ENCODE peak calls at places on chromosomes 11 and 22, in nine cellular contexts. Y is T-cell; Z is right atrium auricular region; B is EL; T is stimulated activated CD8-positive, alpha-beta memory T cell treated with anti-CD3 and anti-CD28 coated beads, Interleukin-2, amount 100 ng/mL, for 48 hours; R is NCI-H1417; P is Caki2; L is hippocampal formation; O is NCI-H2081. A is an unnamed sample.

GRCh38 chr11:128105950-128106349 is 481.4 kb downstream of the ETS1 start:
- DNase-seq in Y (no peak), Z (no peak), B (no peak), T (no peak), R (no peak), P (no peak), L (no peak), O (no peak), A (no peak)

GRCh38 chr11:44623716-44624491 is 58.4 kb downstream of the CD82 start:
- DNase-seq in Y (no peak), Z (peak; percentile 58), B (no peak), T (no peak), R (peak; percentile 30), P (no peak), L (no peak), O (peak; percentile 68), A (no peak)

GRCh38 chr11:126139541-126140091 is 71.8 kb downstream of the RPUSD4 start:
- DNase-seq in Y (no peak), Z (no peak), B (peak; percentile 28), T (no peak), R (no peak), P (no peak), L (no peak), O (no peak), A (no peak)

GRCh38 chr22:29106839-29107238 is 34.0 kb downstream of the KREMEN1 start:
- DNase-seq in Y (no peak), Z (no peak), B (no peak), T (no peak), R (no peak), P (no peak), L (no peak), O (no peak), A (no peak)

GRCh38 chr22:20296598-20296997 is 23.3 kb downstream of the DGCR6L start:
- DNase-seq in Y (no peak), Z (no peak), B (no peak), T (no peak), R (no peak), P (no peak), L (no peak), O (no peak), A (no peak)

GRCh38 chr11:94400075-94400838 is 962 bp downstream of the GPR83 start:
- DNase-seq in Y (no peak), Z (no peak), B (no peak), T (no peak), R (peak; percentile 38), P (no peak), L (no peak), O (no peak), A (no peak)

GRCh38 chr11:68963779-68964178 is 17.0 kb downstream of the MRGPRD start:
- DNase-seq in Y (no peak), Z (no peak), B (no peak), T (no peak), R (no peak), P (no peak), L (no peak), O (no peak), A (no peak)

GRCh38 chr22:19958083-19959042 is 16.7 kb upstream of the TXNRD2 start:
- DNase-seq in Y (no peak), Z (no peak), B (no peak), T (no peak), R (no peak), P (peak; percentile 46), L (no peak), O (no peak), A (no peak)

GRCh38 chr11:85236211-85236610 is 390.9 kb downstream of the DLG2 start:
- DNase-seq in Y (no peak), Z (no peak), B (no peak), T (no peak), R (no peak), P (no peak), L (no peak), O (no peak), A (no peak)

GRCh38 chr22:28978158-28978557 is 83.5 kb downstream of the C22orf31 start:
- DNase-seq in Y (no peak), Z (peak; percentile 61), B (peak; percentile 33), T (no peak), R (no peak), P (peak; percentile 40), L (peak; percentile 17), O (no peak), A (no peak)

GRCh38 chr11:100980156-100980555 is 149.5 kb downstream of the PGR start:
- DNase-seq in Y (no peak), Z (no peak), B (no peak), T (no peak), R (peak; percentile 14), P (no peak), L (no peak), O (peak; percentile 1), A (no peak)

A was measured in NCI-H510A treated with DMSO at 0.1 percent for 48 hours.